ENCODE peak calls at places on chromosomes 13 and 19, in nine cellular contexts. W is lung microvascular endothelial cell; D is naive thymus-derived CD4-positive, alpha-beta T cell; K is stimulated activated CD4-positive, alpha-beta T cell treated with anti-CD3 and anti-CD28 coated beads, Interleukin-1b, Interleukin-23, amount 100 ng/mL, for 24 hours; P is activated CD4-positive, alpha-beta T cell treated with anti-CD3 and anti-CD28 coated beads for 24 hours; G is aorta; E is mucosa of descending colon; J is stimulated activated CD8-positive, alpha-beta memory T cell treated with anti-CD3 and anti-CD28 coated beads, Interleukin-4, amount 100 ng/mL, for 48 hours; Q is NCI-H2227 treated with DMSO at 0.1 percent for 48 hours. A is an unnamed sample.

GRCh38 chr19:18610245-18610555 is 2.5 kb upstream of the TMEM59L start:
- DNase-seq in W (no peak), G (no peak), D (no peak), J (no peak), Q (no peak), K (no peak), P (no peak), E (no peak), A (no peak)

GRCh38 chr19:11010041-11010440 is 49.2 kb downstream of the SMARCA4 start:
- DNase-seq in G (no peak), P (no peak), K (no peak), J (no peak), Q (no peak), D (no peak), W (no peak), E (no peak), A (no peak)

GRCh38 chr19:54191671-54192453 is 754 bp downstream of the TSEN34 start:
- DNase-seq in W (no peak), G (peak; percentile 54), D (no peak), E (peak; percentile 71), P (no peak), K (no peak), Q (no peak), J (no peak), A (no peak)

GRCh38 chr19:31387662-31388175 is 38.5 kb upstream of the TSHZ3 start:
- DNase-seq in G (no peak), J (no peak), Q (no peak), P (no peak), W (no peak), E (no peak), K (no peak), D (no peak), A (no peak)

GRCh38 chr13:20353973-20354372 is 121.9 kb upstream of the GJB6 start:
- DNase-seq in K (no peak), D (no peak), J (no peak), E (no peak), W (no peak), Q (no peak), P (no peak), G (no peak), A (no peak)

GRCh38 chr19:47729799-47730520 is 15.4 kb upstream of the NOP53 start:
- DNase-seq in W (peak; percentile 84), Q (peak; percentile 16), E (peak; percentile 75), K (no peak), J (peak; percentile 85), P (peak; percentile 51), G (peak; percentile 77), D (no peak), A (peak; percentile 93)

GRCh38 chr13:99200433-99201167 is at the start of gene UBAC2:
- DNase-seq in P (peak; percentile 93), E (peak; percentile 97), Q (peak; percentile 75), G (peak; percentile 97), D (peak; percentile 97), K (peak; percentile 85), W (peak; percentile 96), J (peak; percentile 96), A (peak; percentile 93)

GRCh38 chr19:45767410-45767880 is 1.6 kb downstream of the SIX5 start:
- DNase-seq in E (peak; percentile 81), K (no peak), D (no peak), Q (no peak), J (no peak), W (peak; percentile 58), P (no peak), G (peak; percentile 85), A (peak; percentile 78)

GRCh38 chr19:29665826-29666633 is 769 bp downstream of the PLEKHF1 start:
- DNase-seq in E (peak; percentile 73), Q (no peak), G (peak; percentile 85), W (peak; percentile 41), P (no peak), D (no peak), K (no peak), J (peak; percentile 53), A (peak; percentile 37)

GRCh38 chr19:782195-783043 is 14.8 kb upstream of the PTBP1 start:
- DNase-seq in G (no peak), E (no peak), W (peak; percentile 46), D (no peak), P (no peak), Q (no peak), J (no peak), K (no peak), A (peak; percentile 82)

GRCh38 chr13:50617134-50617721 is 226.3 kb downstream of the DLEU7 start:
- DNase-seq in W (peak; percentile 64), K (no peak), P (no peak), D (no peak), Q (no peak), J (no peak), E (no peak), G (no peak), A (peak; percentile 85)

GRCh38 chr13:25973085-25973484 is 78.7 kb downstream of the SHISA2 start:
- DNase-seq in K (no peak), D (no peak), P (no peak), J (no peak), Q (no peak), G (no peak), W (no peak), E (no peak), A (no peak)

GRCh38 chr13:78649997-78650724 is 8.8 kb downstream of the OBI1 start:
- DNase-seq in D (no peak), J (no peak), Q (no peak), E (no peak), G (no peak), W (peak; percentile 59), K (no peak), P (no peak), A (peak; percentile 6)

GRCh38 chr19:1082928-1083816 is 12.0 kb downstream of the POLR2E start:
- DNase-seq in G (no peak), K (no peak), J (no peak), W (no peak), E (peak; percentile 67), Q (no peak), D (no peak), P (no peak), A (no peak)

GRCh38 chr19:35442091-35442490 is 6.0 kb upstream of the FFAR2 start:
- DNase-seq in P (no peak), W (no peak), G (peak; percentile 63), J (no peak), Q (no peak), K (no peak), E (peak; percentile 62), D (no peak), A (no peak)

GRCh38 chr19:7366701-7367420 is 18.1 kb downstream of the ARHGEF18 start:
- DNase-seq in P (no peak), Q (no peak), J (no peak), K (no peak), W (peak; percentile 43), D (no peak), G (peak; percentile 23), E (no peak), A (peak; percentile 50)

GRCh38 chr13:99661791-99662190 is 160.5 kb downstream of the TM9SF2 start:
- DNase-seq in K (no peak), D (no peak), E (no peak), P (no peak), J (no peak), W (no peak), Q (no peak), G (no peak), A (no peak)

GRCh38 chr13:73195091-73195490 is 136.3 kb downstream of the KLF5 start:
- DNase-seq in D (no peak), G (no peak), W (no peak), P (no peak), E (no peak), Q (no peak), K (no peak), J (no peak), A (no peak)

GRCh38 chr13:98324105-98324504 is 147.0 kb upstream of the RNF113B start:
- DNase-seq in W (no peak), E (no peak), Q (no peak), D (no peak), G (no peak), P (no peak), J (no peak), K (no peak), A (no peak)

GRCh38 chr13:102863590-102863989 is 17.8 kb downstream of the ERCC5 start:
- DNase-seq in W (no peak), Q (no peak), E (no peak), J (no peak), P (no peak), G (no peak), D (no peak), K (no peak), A (no peak)

GRCh38 chr13:33536639-33537425 is 251.3 kb upstream of the STARD13 start:
- DNase-seq in W (peak; percentile 59), P (no peak), E (no peak), Q (no peak), G (no peak), J (no peak), D (no peak), K (no peak), A (no peak)

GRCh38 chr19:3849092-3849491 is 19.7 kb downstream of the ZFR2 start:
- DNase-seq in Q (no peak), D (peak; percentile 13), J (peak; percentile 69), G (no peak), E (no peak), K (no peak), W (peak; percentile 39), P (peak; percentile 30), A (peak; percentile 39)

GRCh38 chr13:111541345-111541744 is 220.9 kb downstream of the TEX29 start:
- DNase-seq in P (no peak), W (no peak), Q (no peak), D (no peak), J (no peak), K (no peak), G (no peak), E (no peak), A (no peak)

GRCh38 chr13:75927183-75927582 is 291.1 kb downstream of the LMO7 start:
- DNase-seq in D (no peak), P (no peak), G (no peak), J (no peak), W (no peak), Q (no peak), K (no peak), E (no peak), A (no peak)

GRCh38 chr13:95192998-95193397 is 108.3 kb downstream of the ABCC4 start:
- DNase-seq in P (no peak), W (no peak), Q (no peak), J (no peak), G (no peak), K (no peak), E (no peak), D (no peak), A (no peak)

GRCh38 chr19:55265173-55265572 is 6.4 kb upstream of the PPP6R1 start:
- DNase-seq in K (no peak), J (no peak), D (no peak), W (no peak), Q (no peak), G (no peak), E (no peak), P (no peak), A (no peak)

GRCh38 chr19:40331052-40331451 is 17.1 kb downstream of the C19orf47 start:
- DNase-seq in K (no peak), G (no peak), D (no peak), Q (no peak), W (no peak), E (no peak), P (no peak), J (no peak), A (no peak)

GRCh38 chr13:42553098-42554046 is 20.6 kb upstream of the TNFSF11 start:
- DNase-seq in E (no peak), D (no peak), K (no peak), J (no peak), W (peak; percentile 93), G (no peak), P (no peak), Q (no peak), A (no peak)

GRCh38 chr13:111247552-111247951 is 72.9 kb upstream of the TEX29 start:
- DNase-seq in K (no peak), D (no peak), P (no peak), W (no peak), Q (no peak), G (no peak), J (no peak), E (no peak), A (no peak)

A was measured in NCI-H226.